ENCODE peak calls at places on chromosomes 6 and 20, in five cellular contexts. M is astrocyte of the spinal cord, L is HFFc6, Y is endodermal cell, P is fibroblast of lung. E is an unnamed sample.

GRCh38 chr6:169890049-169890448 is 138.6 kb downstream of the ERMARD start:
- DNase-seq in P (no peak), L (no peak), M (no peak), Y (no peak), E (no peak)

GRCh38 chr6:157077251-157077650 is 246.1 kb downstream of the TMEM242 start:
- DNase-seq in L (no peak), P (no peak), Y (no peak), M (no peak), E (no peak)

GRCh38 chr6:46473866-46474265 is 17.4 kb downstream of the RCAN2 start:
- DNase-seq in P (peak), L (peak), Y (no peak), M (no peak), E (peak)

GRCh38 chr6:74891358-74891811 is 314.5 kb downstream of the COL12A1 start:
- DNase-seq in M (peak), L (no peak), Y (no peak), P (no peak), E (peak)

GRCh38 chr6:39200498-39201020 is 28.7 kb downstream of the KCNK5 start:
- DNase-seq in M (no peak), Y (no peak), L (no peak), P (no peak), E (no peak)

GRCh38 chr6:11754625-11755289 is 23.8 kb downstream of the ADTRP start:
- DNase-seq in L (peak), Y (no peak), P (peak), M (peak), E (no peak)

GRCh38 chr20:41330343-41330720 is 10.3 kb upstream of the LPIN3 start:
- DNase-seq in Y (no peak), L (peak), M (no peak), P (peak), E (peak)

GRCh38 chr6:49332781-49333180 is 130.3 kb downstream of the MMUT start:
- DNase-seq in L (no peak), Y (no peak), M (no peak), P (no peak), E (no peak)

GRCh38 chr6:70673054-70673453 is 5.4 kb downstream of the SMAP1 start:
- DNase-seq in Y (no peak), L (no peak), P (peak), M (no peak), E (no peak)

GRCh38 chr20:53594068-53595017 is 704 bp upstream of the ZNF217 start:
- DNase-seq in M (peak), Y (peak), P (peak), L (peak), E (peak)
- TF ChIP-seq CTCF in M (no peak), Y (peak), P (no peak), L (peak), E (no peak)

DNA sequence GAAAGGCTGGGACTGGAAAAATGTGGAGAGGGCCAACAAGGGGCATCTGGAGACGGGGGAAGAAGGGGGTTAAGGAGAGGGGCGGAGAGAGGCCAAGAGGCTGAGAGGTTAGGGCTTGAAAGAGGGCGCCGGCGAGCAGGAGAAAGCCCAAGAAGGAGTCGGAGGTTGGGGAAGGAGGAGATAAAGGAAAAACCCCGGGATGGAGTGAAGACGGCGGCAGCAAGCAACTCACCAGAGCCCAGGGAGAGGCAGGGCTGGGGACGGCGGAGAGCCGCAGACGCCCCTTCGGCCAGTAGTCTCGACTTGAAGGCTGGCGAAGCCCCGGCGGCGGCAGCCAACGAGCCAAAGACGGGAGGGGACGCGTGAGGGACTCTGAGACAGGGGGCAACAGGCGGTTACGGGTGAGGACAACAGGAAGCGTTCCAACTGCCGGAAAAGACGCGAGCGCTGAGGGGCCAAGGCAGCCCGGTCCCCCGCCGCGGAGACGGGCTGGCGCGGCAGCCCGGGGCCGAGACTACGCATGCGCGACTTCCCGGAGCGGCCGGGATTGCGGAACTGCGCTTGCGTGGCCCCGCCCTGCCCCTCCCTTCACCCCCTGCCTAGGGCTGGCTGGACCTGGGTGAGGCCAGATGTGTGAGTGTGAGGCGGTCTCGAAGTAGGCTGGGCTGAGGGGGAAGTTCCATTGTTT is at the start of gene STK38:
- DNase-seq in M (peak), L (peak), P (peak), Y (peak), E (peak)
- TF ChIP-seq CTCF in M (peak), L (no peak), P (no peak), Y (no peak), E (no peak)

DNA sequence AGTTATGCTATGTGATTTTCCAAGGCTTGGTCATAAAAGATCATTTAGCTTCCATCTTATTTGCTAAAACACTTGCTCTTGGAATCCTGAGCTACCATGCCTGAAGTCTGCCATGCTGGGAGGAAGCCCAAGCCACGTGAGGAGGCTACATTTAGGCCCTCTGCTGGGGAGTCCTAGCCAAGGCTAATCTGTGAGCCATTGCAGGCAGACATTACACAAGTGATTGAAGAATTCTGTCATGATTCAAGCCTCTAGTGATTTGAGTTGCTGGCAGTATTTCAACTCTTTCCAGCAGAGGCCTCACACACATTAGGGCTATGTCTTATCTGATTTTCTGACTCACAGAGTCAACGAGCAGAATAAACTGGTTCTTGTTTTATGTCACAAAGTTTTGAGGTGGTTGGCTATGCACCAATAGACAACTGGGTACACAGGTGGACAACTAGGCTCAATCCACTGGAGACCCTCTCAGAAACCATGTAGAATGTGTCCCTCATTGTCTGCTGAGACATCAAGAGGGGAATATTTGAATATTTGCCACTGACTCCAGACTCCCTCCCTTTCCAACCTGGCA is 227.2 kb upstream of the SULF2 start:
- DNase-seq in P (peak), L (no peak), M (peak), Y (peak), E (peak)
- TF ChIP-seq CTCF in P (no peak), L (no peak), M (no peak), Y (peak), E (peak)

GRCh38 chr20:10551732-10552724 is 116.9 kb downstream of the SLX4IP start:
- DNase-seq in M (peak), Y (peak), L (no peak), P (no peak), E (peak)

GRCh38 chr20:10549511-10549910 is 114.4 kb downstream of the SLX4IP start:
- DNase-seq in L (no peak), P (no peak), M (no peak), Y (no peak), E (no peak)

GRCh38 chr20:10550204-10551118 is 115.4 kb downstream of the SLX4IP start:
- DNase-seq in L (no peak), P (no peak), M (no peak), Y (peak), E (no peak)

GRCh38 chr20:10541668-10542411 is 106.7 kb downstream of the SLX4IP start:
- DNase-seq in P (no peak), M (no peak), Y (no peak), L (no peak), E (no peak)

DNA sequence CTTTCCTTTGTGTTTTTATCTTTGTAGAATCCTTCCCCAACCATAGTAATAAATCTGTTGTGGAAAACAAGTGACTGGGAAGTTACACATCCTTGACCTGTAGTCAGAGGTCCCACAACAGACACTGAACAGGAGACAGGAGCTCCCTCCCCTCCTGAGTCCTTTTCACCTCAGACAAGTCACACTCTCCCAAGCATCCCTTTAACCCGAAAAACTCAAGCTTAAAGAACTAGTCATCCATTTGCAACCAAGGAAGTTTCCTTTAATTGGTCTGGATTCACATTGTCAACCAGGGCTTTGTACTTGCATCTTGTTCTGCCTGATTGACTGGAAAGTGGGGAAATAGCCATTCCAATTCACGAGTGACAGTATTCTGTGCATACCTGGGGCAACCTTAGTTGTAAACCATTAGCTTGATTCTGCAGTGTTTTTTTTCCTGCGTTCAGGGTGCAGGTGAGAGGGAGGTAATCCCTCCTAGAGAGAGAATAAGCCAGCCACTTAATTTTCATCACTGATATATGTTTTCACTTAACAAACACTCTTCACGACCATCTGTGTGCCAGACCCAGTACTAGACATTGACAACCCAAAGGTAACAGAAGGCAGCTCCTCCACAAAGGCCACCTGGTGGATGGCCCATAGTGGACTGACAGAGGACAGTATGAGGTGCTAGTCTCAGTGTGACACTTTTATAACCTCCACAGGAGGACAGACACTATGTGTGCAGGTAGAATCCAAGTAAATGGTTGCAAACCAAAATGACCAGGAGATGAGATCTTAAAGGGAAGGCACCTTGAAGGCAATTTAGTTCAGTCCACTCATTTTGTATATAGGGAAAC is 112.4 kb downstream of the SLX4IP start:
- DNase-seq in P (no peak), Y (peak), M (no peak), L (peak), E (no peak)
- TF ChIP-seq CTCF in P (no peak), Y (no peak), M (no peak), L (no peak), E (no peak)

GRCh38 chr6:122578961-122579360 is 31.2 kb upstream of the PKIB start:
- DNase-seq in P (no peak), Y (no peak), L (no peak), M (no peak), E (no peak)

GRCh38 chr6:122576888-122577287 is 33.3 kb upstream of the PKIB start:
- DNase-seq in M (no peak), Y (no peak), L (no peak), P (no peak), E (no peak)

GRCh38 chr6:122580731-122581130 is 29.5 kb upstream of the PKIB start:
- DNase-seq in L (no peak), Y (no peak), P (peak), M (no peak), E (peak)
- TF ChIP-seq CTCF in L (no peak), Y (peak), P (no peak), M (no peak), E (no peak)

DNA sequence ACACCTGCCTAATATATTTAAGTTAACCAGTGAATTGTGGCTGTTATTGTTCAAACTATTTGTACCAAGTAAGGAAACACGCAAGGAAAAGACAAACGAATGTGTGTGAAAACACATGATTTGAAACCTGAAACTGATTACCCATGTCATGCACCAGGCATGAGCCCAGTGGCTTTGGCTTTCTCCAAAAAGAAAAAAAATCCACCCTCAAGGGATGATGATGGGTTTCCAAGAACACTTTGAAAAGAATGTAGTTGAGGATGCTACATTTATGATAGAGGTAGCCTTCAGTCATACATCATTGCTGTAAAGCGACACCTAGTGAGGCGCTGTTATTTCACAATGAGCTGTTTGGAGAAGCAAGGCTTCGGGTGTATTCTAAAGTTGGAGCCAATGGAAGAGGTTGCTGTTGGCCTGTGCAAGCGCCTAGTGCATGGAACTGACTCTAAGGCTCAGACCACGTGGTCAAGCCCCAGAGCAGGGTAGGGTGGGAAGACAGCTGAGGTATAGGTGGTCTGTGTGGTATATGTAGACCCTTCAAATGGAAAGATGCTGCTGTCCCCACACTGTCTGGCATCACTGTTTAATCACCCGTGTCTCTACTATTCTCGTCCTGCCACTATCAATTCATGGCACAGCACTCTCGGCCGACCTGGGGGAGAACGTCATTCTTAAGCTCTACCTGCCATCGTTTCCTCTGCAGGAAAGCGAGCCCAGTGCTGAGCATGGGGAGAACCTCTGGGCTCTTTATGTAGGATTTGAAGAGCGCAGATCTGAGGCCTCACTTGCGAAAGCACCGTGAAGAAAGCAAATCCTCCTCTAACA is 124.7 kb downstream of the SCML4 start:
- DNase-seq in L (no peak), P (no peak), Y (peak), M (no peak), E (no peak)
- TF ChIP-seq CTCF in L (no peak), P (no peak), Y (no peak), M (no peak), E (no peak)

GRCh38 chr20:57509665-57510237 is 15.2 kb downstream of the CTCFL start:
- DNase-seq in P (no peak), Y (peak), L (no peak), M (no peak), E (peak)
- TF ChIP-seq CTCF in P (peak), Y (peak), L (peak), M (peak), E (peak)

GRCh38 chr20:21713901-21714296 is 8.4 kb downstream of the PAX1 start:
- DNase-seq in L (no peak), P (no peak), Y (peak), M (no peak), E (no peak)

GRCh38 chr20:21715193-21715881 is 9.9 kb downstream of the PAX1 start:
- DNase-seq in M (no peak), P (no peak), L (no peak), Y (no peak), E (no peak)

GRCh38 chr20:21714297-21715192 is 9.1 kb downstream of the PAX1 start:
- DNase-seq in M (no peak), P (no peak), Y (peak), L (no peak), E (no peak)

GRCh38 chr20:21719592-21720214 is 14.2 kb downstream of the PAX1 start:
- DNase-seq in M (peak), P (peak), L (peak), Y (peak), E (peak)
- TF ChIP-seq CTCF in M (peak), P (peak), L (peak), Y (peak), E (peak)

GRCh38 chr6:167735498-167736201 is 91.1 kb upstream of the AFDN start:
- DNase-seq in Y (peak), P (no peak), L (no peak), M (no peak), E (peak)
- TF ChIP-seq CTCF in Y (no peak), P (no peak), L (no peak), M (no peak), E (no peak)

DNA sequence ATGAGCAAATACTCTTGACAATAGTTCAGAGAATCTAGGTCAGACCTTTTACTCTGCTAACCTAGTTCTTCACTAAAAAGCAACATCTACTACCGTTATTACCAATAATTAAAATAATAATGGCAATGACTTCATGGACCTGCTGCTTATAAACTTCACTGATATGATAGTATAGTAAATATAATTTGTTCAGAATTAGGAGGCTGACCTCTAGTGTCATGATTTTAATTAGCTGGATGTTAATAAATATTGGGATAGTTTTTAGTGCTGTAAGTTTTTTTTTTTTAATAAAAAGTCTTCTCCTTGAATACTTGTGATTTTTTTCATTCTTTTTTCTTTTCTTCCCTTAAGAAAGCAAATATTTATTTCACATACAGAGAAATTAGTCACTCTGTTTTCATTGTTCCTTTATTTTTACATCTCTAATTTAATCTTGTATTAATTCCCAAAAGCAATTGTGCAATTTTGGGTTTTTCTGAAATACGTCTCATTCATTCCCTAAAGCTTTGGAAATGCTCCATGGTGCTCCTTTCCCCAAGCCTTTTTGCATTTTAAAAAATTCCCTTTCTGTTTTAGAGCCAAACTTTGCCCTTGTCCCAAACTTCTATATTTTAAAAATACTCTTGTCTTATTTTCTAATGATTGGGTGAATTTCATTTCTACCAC is 46.6 kb upstream of the UST start:
- DNase-seq in Y (no peak), P (no peak), L (no peak), M (no peak), E (no peak)
- TF ChIP-seq CTCF in Y (no peak), P (no peak), L (no peak), M (no peak), E (no peak)